ENCODE peak calls at places on chromosomes 4 and X, in nine cellular contexts. E is germinal center; L is CD8-positive, alpha-beta T cell; M is mammary epithelial cell; G is BJ; S is effector memory CD4-positive, alpha-beta T cell; U is activated T-cell treated with anti-CD3 and anti-CD28 coated beads, Interleukin-2, amount 50 U/mL, for 72 hours; Y is HFF-Myc; V is fibroblast of lung. F is an unnamed sample.
A peak's percentile ranks its signal among the peaks of the same experiment; 100 is the strongest.

GRCh38 chrX:23732704-23733103 is 10.4 kb downstream of the ACOT9 start:
- DNase-seq in Y (no peak), M (no peak), V (no peak), E (peak; percentile 4), L (no peak), U (no peak), G (no peak), S (no peak), F (no peak)

GRCh38 chr4:74543983-74544382 is 99.0 kb downstream of the AREG start:
- DNase-seq in U (no peak), E (no peak), Y (no peak), S (no peak), V (peak; percentile 87), G (peak; percentile 33), M (no peak), L (no peak), F (no peak)

GRCh38 chr4:143667461-143667860 is 33.0 kb downstream of the FREM3 start:
- DNase-seq in U (no peak), E (no peak), G (no peak), Y (no peak), S (no peak), L (no peak), V (peak; percentile 90), M (no peak), F (peak; percentile 50)

GRCh38 chrX:16712116-16712824 is at the start of gene CTPS2:
- DNase-seq in U (peak; percentile 55), L (no peak), G (no peak), E (peak; percentile 57), Y (peak; percentile 11), V (peak; percentile 61), S (peak; percentile 12), M (peak; percentile 62), F (peak; percentile 46)

GRCh38 chrX:37378830-37379229 is 29.7 kb downstream of the PRRG1 start:
- DNase-seq in U (no peak), L (no peak), V (peak; percentile 25), E (no peak), S (no peak), G (no peak), M (no peak), Y (no peak), F (no peak)

GRCh38 chr4:74394476-74395136 is 29.7 kb downstream of the EREG start:
- DNase-seq in M (peak; percentile 75), V (peak; percentile 83), U (no peak), G (no peak), S (no peak), Y (no peak), L (no peak), E (no peak), F (no peak)

GRCh38 chrX:110341189-110342035 is 17.2 kb upstream of the RTL9 start:
- DNase-seq in G (peak; percentile 63), E (no peak), L (no peak), S (no peak), M (peak; percentile 83), V (peak; percentile 83), Y (peak; percentile 36), U (peak; percentile 19), F (no peak)

GRCh38 chr4:185134176-185134869 is 8.7 kb upstream of the SLC25A4 start:
- DNase-seq in S (no peak), E (peak; percentile 59), V (peak; percentile 77), G (no peak), L (no peak), Y (no peak), M (peak; percentile 35), U (no peak), F (peak; percentile 58)

GRCh38 chrX:47420967-47421366 is 50.6 kb downstream of the ZNF157 start:
- DNase-seq in S (no peak), E (no peak), M (no peak), V (no peak), U (no peak), G (no peak), L (no peak), Y (no peak), F (no peak)

GRCh38 chr4:8586671-8587468 is 5.7 kb upstream of the CPZ start:
- DNase-seq in M (no peak), V (no peak), S (no peak), Y (no peak), E (no peak), L (no peak), G (no peak), U (no peak), F (no peak)

GRCh38 chr4:76206222-76206942 is 7.2 kb downstream of the SCARB2 start:
- DNase-seq in S (no peak), L (no peak), Y (no peak), V (peak; percentile 20), E (no peak), U (no peak), G (no peak), M (no peak), F (peak; percentile 68)

GRCh38 chrX:36957425-36958328 is 50.5 kb upstream of the FAM47C start:
- DNase-seq in V (no peak), U (no peak), M (no peak), L (no peak), E (peak; percentile 1), G (no peak), Y (no peak), S (no peak), F (peak; percentile 77)

GRCh38 chr4:105683038-105683437 is 25.5 kb downstream of the INTS12 start:
- DNase-seq in M (peak; percentile 63), Y (no peak), U (no peak), S (no peak), L (no peak), V (no peak), G (no peak), E (no peak), F (no peak)

GRCh38 chr4:107896158-107896645 is 35.1 kb upstream of the CYP2U1 start:
- DNase-seq in G (peak; percentile 88), U (peak; percentile 21), E (no peak), Y (peak; percentile 84), S (no peak), L (no peak), V (peak; percentile 85), M (peak; percentile 98), F (no peak)

GRCh38 chrX:140664939-140665338 is 44.6 kb upstream of the LINC00632 start:
- DNase-seq in S (no peak), G (no peak), V (peak; percentile 37), U (no peak), L (no peak), Y (no peak), E (no peak), M (peak; percentile 13), F (no peak)

GRCh38 chr4:61375316-61375715 is 175.2 kb downstream of the ADGRL3 start:
- DNase-seq in E (no peak), M (peak; percentile 48), Y (no peak), U (no peak), V (no peak), S (no peak), L (no peak), G (no peak), F (no peak)

GRCh38 chrX:51759055-51759454 is 15.8 kb downstream of the GSPT2 start:
- DNase-seq in G (no peak), M (no peak), L (no peak), Y (no peak), U (no peak), E (no peak), V (no peak), S (no peak), F (no peak)

GRCh38 chrX:124023838-124024238 is 62.3 kb downstream of the STAG2 start:
- DNase-seq in M (peak; percentile 13), L (no peak), V (no peak), S (no peak), U (no peak), Y (no peak), G (no peak), E (no peak), F (no peak)

GRCh38 chr4:77196866-77197265 is 39.9 kb downstream of the CCNG2 start:
- DNase-seq in U (peak; percentile 31), M (no peak), S (no peak), L (no peak), Y (no peak), V (no peak), G (no peak), E (peak; percentile 8), F (peak; percentile 60)

GRCh38 chrX:148573119-148573518 is 72.7 kb downstream of the AFF2 start:
- DNase-seq in V (no peak), Y (no peak), L (no peak), M (no peak), U (no peak), G (no peak), E (no peak), S (no peak), F (no peak)

GRCh38 chrX:40096395-40097091 is 1.2 kb downstream of the BCOR start:
- DNase-seq in V (peak; percentile 39), S (peak; percentile 57), G (no peak), Y (no peak), M (peak; percentile 41), E (no peak), U (peak; percentile 77), L (peak; percentile 33), F (peak; percentile 48)

GRCh38 chr4:4426511-4427477 is 39.9 kb downstream of the NSG1 start:
- DNase-seq in G (no peak), V (no peak), S (no peak), U (no peak), E (no peak), M (no peak), Y (no peak), L (no peak), F (peak; percentile 30)

GRCh38 chrX:130497531-130497930 is 95.7 kb downstream of the RBMX2 start:
- DNase-seq in S (no peak), Y (no peak), E (no peak), V (no peak), G (no peak), L (no peak), M (no peak), U (no peak), F (no peak)

GRCh38 chr4:56220261-56220660 is 167.0 kb downstream of the AASDH start:
- DNase-seq in M (no peak), E (no peak), S (no peak), G (no peak), V (peak; percentile 41), U (no peak), Y (peak; percentile 31), L (no peak), F (no peak)

GRCh38 chr4:156705291-156705690 is 266.3 kb downstream of the PDGFC start:
- DNase-seq in L (no peak), V (peak; percentile 24), E (no peak), G (peak; percentile 24), Y (no peak), S (no peak), M (peak; percentile 4), U (no peak), F (no peak)

GRCh38 chr4:173014113-173014558 is 154.5 kb upstream of the GALNT7 start:
- DNase-seq in M (peak; percentile 68), U (no peak), L (no peak), V (peak; percentile 73), E (no peak), Y (no peak), S (no peak), G (no peak), F (peak; percentile 39)